ENCODE peak calls at places on chromosomes 4 and X, in ten cellular contexts. M, U, S, V, C, T, J, G, W and L are unnamed samples.

GRCh38 chrX:20547649-20548051 is 280.9 kb upstream of the RPS6KA3 start:
- DNase-seq in W (no peak), S (peak; percentile 31), T (no peak), G (no peak), V (no peak), U (no peak), C (peak; percentile 58), J (no peak), M (no peak), L (no peak)

GRCh38 chrX:7170903-7171302 is 22.9 kb upstream of the PUDP start:
- DNase-seq in T (no peak), U (no peak), M (peak; percentile 9), S (peak; percentile 33), C (peak; percentile 13), V (peak; percentile 32), J (no peak), W (peak; percentile 31), G (no peak), L (peak; percentile 20)

GRCh38 chr4:164943192-164943591 is 34.3 kb downstream of the TRIM61 start:
- DNase-seq in G (no peak), M (no peak), W (no peak), S (no peak), V (no peak), J (no peak), T (no peak), U (no peak), C (no peak), L (no peak)

GRCh38 chrX:79169484-79169883 is 25.0 kb downstream of the GPR174 start:
- DNase-seq in J (no peak), W (no peak), M (no peak), T (no peak), S (no peak), V (no peak), G (no peak), C (no peak), U (no peak), L (no peak)

GRCh38 chr4:153257151-153257620 is 52.9 kb downstream of the TRIM2 start:
- DNase-seq in U (peak; percentile 85), S (peak; percentile 89), W (no peak), T (peak; percentile 38), G (no peak), M (no peak), C (peak; percentile 66), V (no peak), J (no peak), L (no peak)

GRCh38 chrX:123322531-123322930 is 138.5 kb downstream of the GRIA3 start:
- DNase-seq in J (no peak), U (no peak), S (no peak), V (no peak), W (no peak), G (no peak), T (no peak), M (no peak), C (no peak), L (no peak)

GRCh38 chr4:153713840-153714239 is 29.8 kb downstream of the TLR2 start:
- DNase-seq in W (no peak), T (no peak), U (no peak), M (no peak), V (no peak), J (no peak), C (peak; percentile 27), S (no peak), G (no peak), L (no peak)

GRCh38 chr4:39353478-39354177 is 12.5 kb downstream of the RFC1 start:
- DNase-seq in V (no peak), C (peak; percentile 89), G (no peak), U (no peak), J (no peak), T (no peak), M (peak; percentile 71), S (peak; percentile 61), W (no peak), L (no peak)

GRCh38 chr4:4859799-4860380 is 425 bp downstream of the MSX1 start:
- DNase-seq in U (peak; percentile 43), J (no peak), W (no peak), V (no peak), C (no peak), M (no peak), S (no peak), T (no peak), G (no peak), L (no peak)

GRCh38 chr4:4862665-4863482 is 3.4 kb downstream of the MSX1 start:
- DNase-seq in V (no peak), C (no peak), M (no peak), J (no peak), W (no peak), G (no peak), U (peak; percentile 74), T (no peak), S (no peak), L (no peak)

GRCh38 chr4:4860803-4861591 is 1.5 kb downstream of the MSX1 start:
- DNase-seq in C (peak; percentile 29), U (peak; percentile 76), M (no peak), T (no peak), G (no peak), W (no peak), V (no peak), S (no peak), J (no peak), L (no peak)

GRCh38 chr4:4860381-4860802 is 927 bp downstream of the MSX1 start:
- DNase-seq in V (no peak), S (peak; percentile 44), M (no peak), W (no peak), T (no peak), G (no peak), C (peak; percentile 26), J (no peak), U (no peak), L (no peak)

DNA sequence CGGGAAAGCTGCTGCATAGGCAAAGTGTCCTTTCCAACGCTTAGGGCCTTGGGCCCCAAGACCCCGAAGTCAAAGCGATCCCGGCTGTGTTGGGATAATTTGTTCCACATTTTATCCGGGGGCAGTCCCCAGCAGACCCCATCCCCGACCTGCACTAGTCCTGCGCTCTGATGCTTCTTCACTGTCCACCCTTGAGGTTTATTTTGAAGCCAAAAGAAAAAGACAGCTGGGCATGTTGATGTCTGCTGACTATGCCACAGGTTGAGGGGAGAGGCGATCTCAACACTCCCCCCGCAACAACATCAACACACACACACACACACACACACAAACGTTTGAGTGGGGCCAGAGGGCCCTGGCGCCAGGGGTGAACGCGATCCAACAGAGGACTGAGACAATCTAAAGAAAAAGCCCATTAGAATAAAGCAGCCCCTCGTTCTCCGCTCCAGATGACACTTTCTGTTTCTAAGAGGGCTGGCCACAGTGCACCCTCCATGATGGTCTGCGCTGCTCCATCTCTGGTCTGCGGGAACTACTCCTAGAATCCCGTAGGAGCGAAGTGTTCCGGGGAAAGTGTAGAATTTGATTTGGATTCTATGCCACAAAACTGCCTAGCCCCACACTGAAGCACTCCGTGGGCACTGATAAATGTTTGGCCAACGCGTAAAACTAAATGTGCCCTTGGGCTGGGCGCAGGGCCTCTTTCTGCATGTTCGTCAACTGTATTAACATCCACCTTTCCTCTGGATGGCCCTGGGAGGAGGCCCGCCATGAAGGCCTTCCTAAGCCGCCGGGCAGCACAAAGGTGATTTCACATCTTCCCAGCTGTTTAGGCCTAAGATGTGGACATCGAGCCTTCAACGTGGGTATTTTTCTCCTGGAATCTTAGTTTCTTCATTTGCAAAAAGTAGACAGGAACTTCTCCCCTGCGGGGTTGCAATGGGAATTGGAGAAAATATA is 2.4 kb downstream of the MSX1 start:
- DNase-seq in W (no peak), S (no peak), G (no peak), C (no peak), U (peak; percentile 47), T (no peak), V (no peak), M (no peak), J (no peak), L (no peak)
- H3K4me3 ChIP-seq in W (no peak overlapping the region), S (peak overlapping the region; percentile 65), G (no peak overlapping the region), C (peak overlapping the region; percentile 85), U (no peak overlapping the region), T (peak overlapping the region; percentile 67), V (no peak overlapping the region), M (no peak overlapping the region), J (peak overlapping the region; percentile 78), L (no peak overlapping the region)

GRCh38 chr4:136737066-136737465 is 795.2 kb downstream of the PCDH18 start:
- DNase-seq in C (no peak), T (no peak), M (no peak), G (no peak), W (no peak), V (no peak), U (no peak), S (no peak), J (no peak), L (no peak)

GRCh38 chr4:136743238-136743637 is 789.1 kb downstream of the PCDH18 start:
- DNase-seq in W (no peak), V (no peak), S (no peak), U (no peak), G (no peak), J (no peak), T (no peak), M (no peak), C (no peak), L (no peak)

GRCh38 chr4:136741468-136741867 is 790.8 kb downstream of the PCDH18 start:
- DNase-seq in C (peak; percentile 60), V (no peak), S (no peak), J (no peak), W (no peak), M (no peak), U (no peak), T (no peak), G (no peak), L (no peak)

GRCh38 chr4:136740326-136740725 is 792.0 kb downstream of the PCDH18 start:
- DNase-seq in V (no peak), S (no peak), U (no peak), G (no peak), W (no peak), J (no peak), C (no peak), T (no peak), M (no peak), L (no peak)

DNA sequence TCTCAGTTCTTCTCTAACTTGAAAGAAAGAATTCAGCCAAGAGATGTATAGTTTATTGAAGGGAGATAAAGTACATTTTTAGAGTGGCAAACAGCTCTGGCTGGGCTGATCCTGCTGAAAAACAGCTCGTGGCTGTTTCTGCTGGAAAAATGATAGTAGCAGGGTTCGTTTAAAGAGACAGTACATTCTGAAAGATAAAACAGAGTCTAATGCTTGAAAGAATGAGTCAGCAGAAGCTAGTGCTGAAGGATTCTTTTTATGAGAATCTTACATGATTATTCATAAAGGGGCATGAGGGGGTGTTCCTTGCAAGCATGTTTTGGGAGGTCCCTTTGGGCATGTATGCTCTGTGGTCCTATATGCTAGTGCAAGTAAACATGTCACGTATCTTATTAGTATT is 790.0 kb downstream of the PCDH18 start:
- DNase-seq in T (no peak), W (no peak), M (no peak), S (peak; percentile 2), C (peak; percentile 55), G (no peak), J (no peak), U (no peak), V (no peak), L (no peak)
- H3K27ac ChIP-seq in T (no peak overlapping the region), W (no peak overlapping the region), M (no peak overlapping the region), S (no peak overlapping the region), C (no peak overlapping the region), G (no peak overlapping the region), J (no peak overlapping the region), U (no peak overlapping the region), V (no peak overlapping the region), L (no peak overlapping the region)

DNA sequence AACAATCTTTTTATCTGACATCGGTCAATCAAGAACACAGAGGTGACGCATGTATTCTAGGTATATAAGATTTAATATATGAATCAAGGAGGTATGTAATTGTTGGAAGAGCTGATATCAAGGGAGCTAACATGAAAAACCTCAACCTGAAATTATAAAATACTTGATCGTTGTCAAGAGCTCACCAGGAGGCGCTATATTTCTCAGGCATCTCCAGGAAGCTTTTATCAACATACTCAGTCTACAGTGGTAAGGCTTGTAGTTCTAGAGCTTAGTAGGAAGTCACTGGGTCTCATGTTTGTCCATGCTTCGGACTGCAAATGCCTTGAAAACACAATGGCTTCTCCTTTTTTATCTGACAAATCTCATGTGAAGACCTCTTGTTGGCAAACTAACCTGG is 156.1 kb downstream of the GRXCR1 start:
- DNase-seq in T (no peak), V (no peak), J (no peak), S (no peak), U (no peak), W (no peak), M (peak; percentile 1), C (no peak), G (no peak), L (no peak)
- TF ChIP-seq CTCF in T (no peak), V (no peak), J (no peak), S (no peak), U (peak; percentile 35), W (no peak), M (peak; percentile 59), C (no peak), G (no peak), L (peak; percentile 14)

GRCh38 chrX:81263067-81263466 is 61.2 kb downstream of the SH3BGRL start:
- DNase-seq in S (no peak), G (no peak), U (peak; percentile 31), J (no peak), T (no peak), M (no peak), W (no peak), V (no peak), C (no peak), L (no peak)

GRCh38 chrX:81259714-81260395 is 58.0 kb downstream of the SH3BGRL start:
- DNase-seq in S (peak; percentile 6), C (peak; percentile 33), W (no peak), T (no peak), J (no peak), M (no peak), G (no peak), U (no peak), V (no peak), L (no peak)

GRCh38 chrX:81257817-81258216 is 55.9 kb downstream of the SH3BGRL start:
- DNase-seq in J (no peak), G (no peak), T (no peak), W (no peak), M (no peak), U (no peak), C (no peak), V (no peak), S (no peak), L (no peak)

GRCh38 chrX:81261576-81261975 is 59.7 kb downstream of the SH3BGRL start:
- DNase-seq in J (no peak), W (no peak), S (no peak), V (no peak), U (no peak), G (peak; percentile 19), M (no peak), C (peak; percentile 61), T (no peak), L (no peak)

GRCh38 chrX:81259008-81259713 is 57.3 kb downstream of the SH3BGRL start:
- DNase-seq in J (no peak), U (no peak), V (no peak), G (no peak), W (no peak), T (no peak), C (peak; percentile 69), S (no peak), M (no peak), L (no peak)
- H3K4me3 ChIP-seq in J (no peak overlapping the region), U (no peak overlapping the region), V (no peak overlapping the region), G (no peak overlapping the region), W (no peak overlapping the region), T (no peak overlapping the region), C (no peak overlapping the region), S (no peak overlapping the region), M (no peak overlapping the region), L (no peak overlapping the region)